ENCODE peak calls at places on chromosomes 1 and 21, in four cellular contexts. N, R, T and W are unnamed samples.

GRCh38 chr1:172781513-172782140 is 122.7 kb downstream of the FASLG start:
- DNase-seq in N (no peak), R (peak; percentile 40), T (no peak), W (no peak)

GRCh38 chr1:151714820-151715725 is 1.5 kb downstream of the CELF3 start:
- DNase-seq in N (peak; percentile 40), R (no peak), T (peak; percentile 83), W (no peak)

GRCh38 chr1:184650177-184650866 is 104.3 kb downstream of the EDEM3 start:
- DNase-seq in N (no peak), R (no peak), T (no peak), W (no peak)

GRCh38 chr1:41876533-41877445 is 41.9 kb downstream of the HIVEP3 start:
- DNase-seq in N (no peak), R (no peak), T (no peak), W (no peak)

GRCh38 chr1:66925558-66925910 is 744 bp downstream of the MIER1 start:
- DNase-seq in N (no peak), R (no peak), T (no peak), W (no peak)

GRCh38 chr1:32871364-32872188 is 864 bp upstream of the FNDC5 start:
- DNase-seq in N (no peak), R (no peak), T (peak; percentile 50), W (no peak)

GRCh38 chr1:179447489-179447888 is 81.7 kb downstream of the AXDND1 start:
- DNase-seq in N (peak; percentile 30), R (no peak), T (peak; percentile 59), W (peak; percentile 35)

GRCh38 chr1:59072017-59072947 is 224.6 kb upstream of the FGGY start:
- DNase-seq in N (no peak), R (no peak), T (peak; percentile 22), W (no peak)

GRCh38 chr1:170562644-170563338 is 30.8 kb downstream of the GORAB start:
- DNase-seq in N (peak; percentile 14), R (peak; percentile 21), T (peak; percentile 40), W (peak; percentile 22)

GRCh38 chr1:94892604-94893280 is 34.2 kb downstream of the CNN3 start:
- DNase-seq in N (no peak), R (no peak), T (peak; percentile 3), W (no peak)

GRCh38 chr1:10378071-10378841 is 20.6 kb upstream of the PGD start:
- DNase-seq in N (no peak), R (no peak), T (peak; percentile 69), W (no peak)

GRCh38 chr1:63557365-63557987 is 34.2 kb downstream of the EFCAB7 start:
- DNase-seq in N (peak; percentile 52), R (no peak), T (peak; percentile 50), W (peak; percentile 24)

GRCh38 chr1:61163794-61164193 is 81.4 kb downstream of the NFIA start:
- DNase-seq in N (no peak), R (no peak), T (no peak), W (no peak)

GRCh38 chr21:32411366-32412161 is 942 bp upstream of the EVA1C start:
- DNase-seq in N (peak; percentile 51), R (no peak), T (peak; percentile 50), W (no peak)

GRCh38 chr1:48697066-48697707 is 79.5 kb downstream of the BEND5 start:
- DNase-seq in N (peak; percentile 85), R (no peak), T (peak; percentile 65), W (peak; percentile 21)

GRCh38 chr1:231604276-231604621 is 22.3 kb upstream of the DISC1 start:
- DNase-seq in N (no peak), R (no peak), T (no peak), W (no peak)

GRCh38 chr1:41811978-41812852 is 106.5 kb downstream of the HIVEP3 start:
- DNase-seq in N (peak; percentile 74), R (no peak), T (peak; percentile 74), W (peak; percentile 14)

GRCh38 chr21:43597052-43597451 is 62.2 kb downstream of the HSF2BP start:
- DNase-seq in N (no peak), R (no peak), T (no peak), W (peak; percentile 69)

GRCh38 chr21:38170283-38170682 is 86.5 kb upstream of the KCNJ15 start:
- DNase-seq in N (peak; percentile 44), R (no peak), T (peak; percentile 16), W (no peak)

GRCh38 chr1:178650950-178651461 is 74.0 kb upstream of the RALGPS2 start:
- DNase-seq in N (no peak), R (no peak), T (no peak), W (peak; percentile 19)

GRCh38 chr1:198849108-198849507 is 210.3 kb downstream of the PTPRC start:
- DNase-seq in N (no peak), R (no peak), T (no peak), W (no peak)

GRCh38 chr1:53110370-53111072 is 31.9 kb downstream of the SLC1A7 start:
- DNase-seq in N (no peak), R (no peak), T (no peak), W (no peak)

GRCh38 chr1:112744019-112744578 is 29.0 kb upstream of the PPM1J start:
- DNase-seq in N (peak; percentile 69), R (no peak), T (no peak), W (no peak)

GRCh38 chr1:228964178-228964819 is 229.0 kb downstream of the RHOU start:
- DNase-seq in N (no peak), R (no peak), T (no peak), W (peak; percentile 88)

GRCh38 chr1:214454619-214455396 is 96.6 kb downstream of the PTPN14 start:
- DNase-seq in N (no peak), R (no peak), T (no peak), W (no peak)

GRCh38 chr1:228032041-228032440 is 25.2 kb downstream of the WNT3A start:
- DNase-seq in N (no peak), R (no peak), T (no peak), W (no peak)

GRCh38 chr21:33067457-33067856 is 2.5 kb upstream of the OLIG1 start:
- DNase-seq in N (no peak), R (no peak), T (no peak), W (no peak)

GRCh38 chr21:43928726-43929125 is 63.7 kb downstream of the AGPAT3 start:
- DNase-seq in N (no peak), R (no peak), T (no peak), W (no peak)

GRCh38 chr1:211775208-211775607 is 55.4 kb downstream of the LPGAT1 start:
- DNase-seq in N (no peak), R (no peak), T (no peak), W (no peak)

GRCh38 chr1:183585038-183585437 is 5.2 kb downstream of the NCF2 start:
- DNase-seq in N (no peak), R (no peak), T (no peak), W (no peak)

GRCh38 chr1:41479000-41479807 is 5.3 kb downstream of the EDN2 start:
- DNase-seq in N (no peak), R (no peak), T (no peak), W (no peak)

GRCh38 chr21:29056538-29057050 is 16.9 kb downstream of the CCT8 start:
- DNase-seq in N (no peak), R (no peak), T (no peak), W (no peak)

GRCh38 chr1:52056937-52057231 is 789 bp downstream of the BTF3L4 start:
- DNase-seq in N (no peak), R (no peak), T (no peak), W (no peak)

GRCh38 chr1:75338974-75339483 is 204.8 kb downstream of the LHX8 start:
- DNase-seq in N (no peak), R (peak; percentile 54), T (no peak), W (no peak)

GRCh38 chr1:159827549-159827948 is 876 bp downstream of the SLAMF8 start:
- DNase-seq in N (no peak), R (no peak), T (no peak), W (no peak)

GRCh38 chr1:233668146-233668724 is 54.3 kb downstream of the KCNK1 start:
- DNase-seq in N (no peak), R (no peak), T (no peak), W (no peak)
- TF ChIP-seq NR2C2 in N (no peak), R (no peak), T (no peak), W (no peak)

DNA sequence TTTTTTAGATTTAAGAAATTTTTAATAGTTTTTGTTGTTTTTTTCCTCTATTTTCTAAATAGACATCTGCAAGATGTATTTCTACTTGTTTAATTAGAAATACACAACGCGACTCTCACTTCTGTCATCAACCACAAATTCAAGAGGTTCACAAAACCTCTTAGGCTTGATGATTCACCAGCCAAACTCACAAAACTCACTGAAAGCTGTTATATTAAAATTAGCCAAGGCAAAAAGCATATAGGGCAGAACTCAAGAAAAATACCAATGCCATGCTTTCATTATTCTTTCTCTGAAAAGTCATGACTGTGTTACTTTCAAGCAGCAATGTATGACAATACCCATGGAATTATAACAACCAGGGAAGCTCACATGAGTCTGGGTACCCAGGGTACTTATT is 487.0 kb upstream of the RGS18 start:
- DNase-seq in N (no peak), R (no peak), T (no peak), W (no peak)
- TF ChIP-seq NR2C2 in N (no peak), R (no peak), T (no peak), W (no peak)

DNA sequence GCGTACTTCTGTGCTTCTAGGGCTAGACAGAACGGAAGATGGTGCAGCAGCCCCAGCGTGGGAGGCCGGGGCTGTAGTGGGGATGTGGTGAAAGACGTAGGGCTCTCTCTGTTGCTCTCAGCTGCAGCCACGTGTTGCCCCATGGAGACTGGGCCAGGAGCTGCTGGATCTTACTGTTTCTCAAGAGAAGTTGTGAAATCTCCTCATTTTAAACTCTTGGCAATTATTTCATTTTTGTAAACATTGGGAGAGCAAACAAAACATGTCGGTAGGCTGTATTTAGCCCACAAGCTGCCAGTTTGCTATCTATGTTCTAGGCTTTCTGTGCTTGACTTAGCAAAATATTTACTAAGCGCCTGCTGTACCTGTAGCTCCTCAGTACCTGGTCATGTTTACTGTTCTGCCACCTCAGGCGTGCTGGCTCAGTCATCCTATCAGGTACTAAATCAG is 15.9 kb upstream of the ELOA start:
- DNase-seq in N (no peak), R (no peak), T (no peak), W (peak; percentile 78)
- TF ChIP-seq NR2C2 in N (no peak), R (no peak), T (no peak), W (no peak)

DNA sequence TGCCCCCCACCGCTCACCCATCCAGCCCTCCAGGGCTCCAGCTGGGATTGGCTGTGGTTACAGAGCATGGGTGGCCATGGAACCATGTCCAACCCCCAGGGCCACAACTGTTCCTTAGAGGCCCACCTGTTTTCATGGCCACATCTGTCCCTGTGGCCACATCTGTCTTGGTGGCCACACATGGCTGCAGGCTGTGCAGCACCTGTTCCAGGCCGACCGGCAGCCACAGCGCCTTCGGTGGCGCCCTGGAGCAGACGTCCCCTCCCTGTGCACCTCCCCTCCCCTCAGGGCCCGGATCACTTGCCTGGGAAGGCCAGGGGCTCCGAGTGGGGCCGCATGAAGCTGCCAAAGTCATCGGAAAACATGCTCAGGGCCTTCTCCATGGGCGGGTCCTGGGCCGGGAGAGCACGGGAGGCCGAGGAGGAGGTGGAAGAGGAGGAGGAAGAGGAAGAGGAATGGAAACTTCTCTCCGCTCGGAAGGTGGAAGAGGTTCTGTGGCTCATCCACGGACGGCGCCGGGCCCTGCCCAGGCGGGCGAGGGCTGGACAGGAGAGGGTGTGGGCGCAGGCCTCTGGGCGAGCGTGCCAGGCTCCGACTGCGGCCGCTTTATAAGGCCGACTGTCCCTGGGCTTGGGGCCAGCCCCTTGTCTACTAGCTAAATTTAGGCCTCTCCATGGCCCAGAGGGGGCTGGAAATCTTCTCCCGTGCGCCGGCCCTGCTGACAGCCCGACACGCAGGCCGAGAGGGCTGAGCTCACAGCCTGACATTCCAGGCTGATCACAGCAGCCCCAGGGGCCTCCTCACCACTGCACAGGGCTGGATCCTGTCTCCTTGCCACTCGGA is at the start of gene HSPB7:
- DNase-seq in N (peak; percentile 71), R (no peak), T (peak; percentile 77), W (no peak)
- TF ChIP-seq NR2C2 in N (no peak), R (no peak), T (no peak), W (no peak)